ENCODE peak calls at places on chromosomes 13 and 19, in ten cellular contexts. R is substantia nigra; A is endothelial cell; K is stimulated activated CD8-positive, alpha-beta memory T cell treated with anti-CD3 and anti-CD28 coated beads, Interleukin-2, amount 100 ng/mL, for 1 hour; M is NCI-H460; Q is T-helper 1 cell; I is cardiac septum; Z is stimulated activated naive CD8-positive, alpha-beta T cell treated with anti-CD3 and anti-CD28 coated beads, Interleukin-15, Interleukin-2, amounts not matched to agents 100 U/mL and 50 U/mL, for 24 hours; C is nephron progenitor cell; X is AG04450. U is an unnamed sample.
A peak's percentile ranks its signal among the peaks of the same experiment; 100 is the strongest.

GRCh38 chr19:47797996-47798903 is 6.1 kb downstream of the TPRX1 start:
- DNase-seq in C (no peak), M (no peak), Z (no peak), I (no peak), R (no peak), A (no peak), K (no peak), Q (no peak), X (no peak), U (no peak)

GRCh38 chr13:35830850-35831450 is 300.2 kb downstream of the DCLK1 start:
- DNase-seq in A (no peak), C (no peak), K (no peak), I (no peak), M (no peak), R (no peak), Z (no peak), Q (no peak), X (no peak), U (no peak)

GRCh38 chr13:73952683-73953082 is 181.5 kb downstream of the KLF12 start:
- DNase-seq in K (no peak), A (no peak), R (no peak), X (peak; percentile 39), Z (no peak), C (no peak), I (no peak), Q (no peak), M (no peak), U (no peak)

GRCh38 chr13:83503424-83503823 is 378.9 kb downstream of the SLITRK1 start:
- DNase-seq in R (no peak), Q (no peak), K (no peak), X (no peak), A (no peak), Z (no peak), I (no peak), M (no peak), C (no peak), U (no peak)

GRCh38 chr19:45160870-45161714 is at the start of gene NKPD1:
- DNase-seq in K (no peak), A (no peak), I (no peak), X (no peak), M (no peak), Z (no peak), C (no peak), R (no peak), Q (no peak), U (peak; percentile 55)

GRCh38 chr13:48563611-48564010 is 30.7 kb upstream of the RCBTB2 start:
- DNase-seq in C (no peak), K (no peak), R (no peak), M (no peak), X (no peak), A (no peak), Q (no peak), Z (no peak), I (no peak), U (no peak)

GRCh38 chr19:9885077-9885552 is 50.0 kb downstream of the PIN1 start:
- DNase-seq in A (peak; percentile 9), X (no peak), Q (no peak), M (no peak), Z (no peak), I (no peak), K (no peak), C (no peak), R (peak; percentile 56), U (no peak)

GRCh38 chr13:33129094-33129832 is 113.0 kb downstream of the KL start:
- DNase-seq in X (no peak), Z (no peak), Q (no peak), C (no peak), K (no peak), R (no peak), M (no peak), I (no peak), A (no peak), U (no peak)

GRCh38 chr13:24682353-24682752 is 2.1 kb downstream of the ATP12A start:
- DNase-seq in C (no peak), M (no peak), A (no peak), X (no peak), Q (no peak), Z (no peak), I (no peak), K (no peak), R (no peak), U (no peak)

GRCh38 chr19:23402388-23402787 is 7.1 kb upstream of the ZNF91 start:
- DNase-seq in I (no peak), A (no peak), X (no peak), C (no peak), R (no peak), M (no peak), Q (no peak), K (no peak), Z (no peak), U (no peak)

GRCh38 chr19:14080887-14081796 is 4.4 kb downstream of the C19orf67 start:
- DNase-seq in Q (peak; percentile 97), A (peak; percentile 99), Z (peak; percentile 99), M (peak; percentile 97), K (peak; percentile 98), X (peak; percentile 99), I (peak; percentile 99), R (peak; percentile 98), C (peak; percentile 99), U (peak; percentile 100)

GRCh38 chr13:102677122-102677521 is 17.7 kb downstream of the METTL21C start:
- DNase-seq in X (no peak), M (no peak), C (no peak), R (no peak), K (no peak), I (no peak), Z (no peak), A (no peak), Q (no peak), U (no peak)

GRCh38 chr13:113428871-113429607 is 24.2 kb downstream of the ADPRHL1 start:
- DNase-seq in Q (no peak), C (no peak), M (no peak), K (no peak), I (no peak), R (no peak), Z (no peak), X (no peak), A (no peak), U (no peak)

GRCh38 chr19:29681422-29682235 is 16.4 kb downstream of the PLEKHF1 start:
- DNase-seq in I (no peak), Q (no peak), C (no peak), K (no peak), M (no peak), R (no peak), Z (no peak), X (no peak), A (no peak), U (no peak)

GRCh38 chr13:26221399-26221720 is 754 bp downstream of the RNF6 start:
- DNase-seq in Z (no peak), X (no peak), I (no peak), C (no peak), K (peak; percentile 2), Q (no peak), R (no peak), M (no peak), A (no peak), U (no peak)

GRCh38 chr13:46751811-46752635 is 44.9 kb downstream of the ESD start:
- DNase-seq in R (no peak), K (peak; percentile 32), C (no peak), M (no peak), Q (peak; percentile 22), Z (peak; percentile 55), I (no peak), A (no peak), X (no peak), U (no peak)

GRCh38 chr13:34044660-34045080 is 226.7 kb downstream of the RFC3 start:
- DNase-seq in Z (no peak), A (no peak), I (no peak), M (no peak), Q (no peak), X (peak; percentile 18), K (no peak), R (no peak), C (no peak), U (no peak)

GRCh38 chr19:13790354-13790753 is 4.9 kb upstream of the ZSWIM4 start:
- DNase-seq in R (no peak), Q (no peak), M (no peak), I (no peak), K (no peak), X (no peak), A (no peak), Z (no peak), C (no peak), U (no peak)

GRCh38 chr13:74768521-74769090 is 634.4 kb upstream of the KLF12 start:
- DNase-seq in X (no peak), A (no peak), C (no peak), I (no peak), K (no peak), M (no peak), R (no peak), Z (no peak), Q (no peak), U (no peak)

GRCh38 chr13:32791545-32792172 is 205.4 kb downstream of the PDS5B start:
- DNase-seq in A (no peak), K (no peak), Q (no peak), Z (peak; percentile 37), I (no peak), C (no peak), M (no peak), X (no peak), R (no peak), U (no peak)

GRCh38 chr13:49791214-49791752 is 1.2 kb downstream of the KPNA3 start:
- DNase-seq in C (no peak), A (peak; percentile 4), M (no peak), K (no peak), Q (no peak), R (no peak), I (no peak), X (no peak), Z (peak; percentile 9), U (no peak)

GRCh38 chr13:113883921-113884804 is 20.3 kb upstream of the GAS6 start:
- DNase-seq in X (no peak), M (no peak), K (no peak), R (no peak), I (peak; percentile 69), Q (no peak), C (no peak), Z (no peak), A (no peak), U (no peak)

GRCh38 chr13:73803997-73804396 is 330.2 kb downstream of the KLF12 start:
- DNase-seq in C (no peak), M (no peak), I (no peak), X (no peak), Q (no peak), R (no peak), A (no peak), K (no peak), Z (no peak), U (no peak)

GRCh38 chr13:102405499-102406079 is 3.7 kb upstream of the FGF14 start:
- DNase-seq in K (no peak), A (peak; percentile 42), Q (no peak), I (no peak), X (no peak), Z (no peak), R (no peak), M (no peak), C (peak; percentile 54), U (peak; percentile 24)

GRCh38 chr13:91817250-91817649 is 418.8 kb downstream of the GPC5 start:
- DNase-seq in R (no peak), C (no peak), X (no peak), A (no peak), Q (no peak), I (no peak), M (peak; percentile 13), Z (no peak), K (no peak), U (no peak)

U was measured in WTC11.